ENCODE peak calls at places on chromosomes 16 and 17, in seven cellular contexts. One of them, this sample, is unnamed. For H3K4me1, the result is how much of the 10 kb centered on the place peaks cover.

GRCh38 chr17:5446786-5447185 is 7.8 kb upstream of the C1QBP start:
- DNase-seq in A549: no peak
- DNase-seq in mucosa of descending colon: no peak
- DNase-seq in BE2C: no peak
- DNase-seq in K562: no peak
- DNase-seq in cardiac muscle cell: no peak
- DNase-seq in foreskin keratinocyte: no peak
- DNase-seq in this sample: no peak

GRCh38 chr17:6366144-6366755 is 68.7 kb downstream of the AIPL1 start:
- DNase-seq in K562: no peak
- DNase-seq in mucosa of descending colon: no peak
- DNase-seq in BE2C: no peak
- DNase-seq in cardiac muscle cell: no peak
- DNase-seq in A549: no peak
- DNase-seq in foreskin keratinocyte: peak
- DNase-seq in this sample: peak

GRCh38 chr16:31451681-31452351 is 7.5 kb upstream of the ARMC5 start:
- DNase-seq in BE2C: peak
- DNase-seq in K562: peak
- DNase-seq in cardiac muscle cell: peak
- DNase-seq in foreskin keratinocyte: peak
- DNase-seq in mucosa of descending colon: peak
- DNase-seq in A549: peak
- DNase-seq in this sample: peak

GRCh38 chr17:1577186-1577585 is 14.6 kb upstream of the PITPNA start:
- DNase-seq in mucosa of descending colon: peak
- DNase-seq in foreskin keratinocyte: peak
- DNase-seq in K562: no peak
- DNase-seq in A549: no peak
- DNase-seq in cardiac muscle cell: peak
- DNase-seq in BE2C: no peak
- DNase-seq in this sample: peak

GRCh38 chr17:20935740-20936139 is 107.1 kb downstream of the USP22 start:
- DNase-seq in foreskin keratinocyte: peak
- DNase-seq in cardiac muscle cell: peak
- DNase-seq in A549: no peak
- DNase-seq in K562: no peak
- DNase-seq in BE2C: no peak
- DNase-seq in mucosa of descending colon: no peak
- DNase-seq in this sample: no peak

GRCh38 chr17:44308865-44309264 is 464 bp downstream of the RUNDC3A start:
- DNase-seq in mucosa of descending colon: no peak
- DNase-seq in A549: no peak
- DNase-seq in K562: no peak
- DNase-seq in foreskin keratinocyte: no peak
- DNase-seq in BE2C: no peak
- DNase-seq in cardiac muscle cell: no peak
- DNase-seq in this sample: no peak

GRCh38 chr16:30902070-30902972 is 5.9 kb downstream of the CTF1 start:
- DNase-seq in K562: peak
- DNase-seq in mucosa of descending colon: peak
- DNase-seq in cardiac muscle cell: peak
- DNase-seq in BE2C: peak
- DNase-seq in A549: peak
- DNase-seq in foreskin keratinocyte: no peak
- DNase-seq in this sample: peak

GRCh38 chr16:68762996-68763756 is 26.1 kb downstream of the CDH1 start:
- DNase-seq in mucosa of descending colon: no peak
- DNase-seq in cardiac muscle cell: peak
- DNase-seq in K562: no peak
- DNase-seq in BE2C: no peak
- DNase-seq in foreskin keratinocyte: no peak
- DNase-seq in A549: no peak
- DNase-seq in this sample: peak

GRCh38 chr17:3553419-3554401 is 3.9 kb downstream of the TRPV3 start:
- DNase-seq in BE2C: no peak
- DNase-seq in K562: no peak
- DNase-seq in cardiac muscle cell: no peak
- DNase-seq in foreskin keratinocyte: no peak
- DNase-seq in mucosa of descending colon: no peak
- DNase-seq in A549: no peak
- DNase-seq in this sample: no peak

GRCh38 chr16:49019081-49019633 is 262.5 kb downstream of the CBLN1 start:
- DNase-seq in K562: no peak
- DNase-seq in foreskin keratinocyte: no peak
- DNase-seq in BE2C: no peak
- DNase-seq in cardiac muscle cell: no peak
- DNase-seq in A549: no peak
- DNase-seq in mucosa of descending colon: no peak
- DNase-seq in this sample: peak

GRCh38 chr16:66152841-66153525 is 213.5 kb upstream of the CDH5 start:
- DNase-seq in cardiac muscle cell: peak
- DNase-seq in K562: no peak
- DNase-seq in foreskin keratinocyte: no peak
- DNase-seq in BE2C: no peak
- DNase-seq in A549: no peak
- DNase-seq in mucosa of descending colon: no peak
- DNase-seq in this sample: no peak

GRCh38 chr17:43840814-43841213 is 6.2 kb upstream of the CD300LG start:
- DNase-seq in foreskin keratinocyte: no peak
- DNase-seq in BE2C: peak
- DNase-seq in K562: peak
- DNase-seq in A549: peak
- DNase-seq in mucosa of descending colon: no peak
- DNase-seq in cardiac muscle cell: peak
- DNase-seq in this sample: no peak

GRCh38 chr16:57533618-57534336 is 2.6 kb downstream of the CCDC102A start:
- DNase-seq in BE2C: peak
- DNase-seq in mucosa of descending colon: peak
- DNase-seq in foreskin keratinocyte: no peak
- DNase-seq in A549: no peak
- DNase-seq in cardiac muscle cell: no peak
- DNase-seq in K562: no peak
- DNase-seq in this sample: peak

GRCh38 chr17:28475151-28475900 is 1.9 kb downstream of the SLC13A2 start:
- DNase-seq in A549: no peak
- DNase-seq in mucosa of descending colon: peak
- DNase-seq in K562: no peak
- DNase-seq in cardiac muscle cell: no peak
- DNase-seq in BE2C: no peak
- DNase-seq in foreskin keratinocyte: no peak
- DNase-seq in this sample: no peak

GRCh38 chr16:21100447-21100846 is 50.2 kb downstream of the DNAH3 start:
- DNase-seq in mucosa of descending colon: no peak
- DNase-seq in BE2C: no peak
- DNase-seq in cardiac muscle cell: peak
- DNase-seq in K562: no peak
- DNase-seq in foreskin keratinocyte: peak
- DNase-seq in A549: peak
- DNase-seq in this sample: no peak

GRCh38 chr17:47857551-47858410 is 6.8 kb upstream of the SP6 start:
- DNase-seq in BE2C: no peak
- DNase-seq in K562: no peak
- DNase-seq in A549: no peak
- DNase-seq in cardiac muscle cell: no peak
- DNase-seq in mucosa of descending colon: no peak
- DNase-seq in foreskin keratinocyte: no peak
- DNase-seq in this sample: peak

GRCh38 chr17:75970626-75971025 is 8.3 kb downstream of the ACOX1 start:
- DNase-seq in BE2C: no peak
- DNase-seq in mucosa of descending colon: no peak
- DNase-seq in A549: no peak
- DNase-seq in foreskin keratinocyte: no peak
- DNase-seq in K562: no peak
- DNase-seq in cardiac muscle cell: no peak
- DNase-seq in this sample: no peak

GRCh38 chr16:81720973-81721907 is 57.9 kb upstream of the PLCG2 start:
- DNase-seq in mucosa of descending colon: no peak
- DNase-seq in K562: no peak
- DNase-seq in A549: no peak
- DNase-seq in cardiac muscle cell: no peak
- DNase-seq in foreskin keratinocyte: no peak
- DNase-seq in BE2C: no peak
- DNase-seq in this sample: no peak

GRCh38 chr17:59791603-59792457 is 84.4 kb downstream of the VMP1 start:
- DNase-seq in A549: no peak
- DNase-seq in K562: no peak
- DNase-seq in BE2C: no peak
- DNase-seq in foreskin keratinocyte: no peak
- DNase-seq in mucosa of descending colon: no peak
- DNase-seq in cardiac muscle cell: peak
- DNase-seq in this sample: no peak

GRCh38 chr17:901964-902363 is 77.6 kb downstream of the NXN start:
- DNase-seq in BE2C: no peak
- DNase-seq in mucosa of descending colon: no peak
- DNase-seq in K562: no peak
- DNase-seq in cardiac muscle cell: no peak
- DNase-seq in A549: no peak
- DNase-seq in foreskin keratinocyte: no peak
- DNase-seq in this sample: no peak

GRCh38 chr17:62792122-62792800 is 15.9 kb downstream of the MARCHF10 start:
- DNase-seq in BE2C: no peak
- DNase-seq in A549: peak
- DNase-seq in foreskin keratinocyte: no peak
- DNase-seq in cardiac muscle cell: peak
- DNase-seq in K562: no peak
- DNase-seq in mucosa of descending colon: no peak
- DNase-seq in this sample: peak

GRCh38 chr16:57643166-57643813 is 14.9 kb downstream of the ADGRG1 start:
- DNase-seq in A549: no peak
- DNase-seq in mucosa of descending colon: no peak
- DNase-seq in K562: no peak
- DNase-seq in foreskin keratinocyte: no peak
- DNase-seq in BE2C: no peak
- DNase-seq in cardiac muscle cell: peak
- DNase-seq in this sample: no peak

GRCh38 chr16:57091200-57091989 is 988 bp upstream of the CPNE2 start:
- DNase-seq in BE2C: peak
- DNase-seq in cardiac muscle cell: peak
- DNase-seq in foreskin keratinocyte: peak
- DNase-seq in mucosa of descending colon: peak
- DNase-seq in A549: peak
- DNase-seq in K562: peak
- DNase-seq in this sample: peak

GRCh38 chr17:38459556-38459955 is 31.3 kb downstream of the ARHGAP23 start:
- DNase-seq in cardiac muscle cell: no peak
- DNase-seq in foreskin keratinocyte: no peak
- DNase-seq in K562: no peak
- DNase-seq in A549: no peak
- DNase-seq in BE2C: no peak
- DNase-seq in mucosa of descending colon: no peak
- DNase-seq in this sample: no peak
- H3K4me1 ChIP-seq in cardiac muscle cell: under half
- H3K4me1 ChIP-seq in foreskin keratinocyte: under half
- H3K4me1 ChIP-seq in K562: under half
- H3K4me1 ChIP-seq in A549: under half
- H3K4me1 ChIP-seq in BE2C: under half
- H3K4me1 ChIP-seq in mucosa of descending colon: under half
- H3K4me1 ChIP-seq in this sample: under half

GRCh38 chr16:77190478-77191258 is at the start of gene MON1B:
- DNase-seq in foreskin keratinocyte: peak
- DNase-seq in cardiac muscle cell: peak
- DNase-seq in BE2C: peak
- DNase-seq in mucosa of descending colon: peak
- DNase-seq in A549: peak
- DNase-seq in K562: peak
- DNase-seq in this sample: peak
- TF ChIP-seq CTCF in foreskin keratinocyte: no peak
- TF ChIP-seq CTCF in cardiac muscle cell: no peak
- TF ChIP-seq CTCF in BE2C: no peak
- TF ChIP-seq CTCF in mucosa of descending colon: no peak
- TF ChIP-seq CTCF in A549: no peak
- TF ChIP-seq CTCF in K562: no peak
- TF ChIP-seq CTCF in this sample: peak

GRCh38 chr16:19137621-19138128 is 23.9 kb downstream of the ITPRIPL2 start:
- DNase-seq in BE2C: no peak
- DNase-seq in cardiac muscle cell: no peak
- DNase-seq in K562: no peak
- DNase-seq in mucosa of descending colon: no peak
- DNase-seq in foreskin keratinocyte: no peak
- DNase-seq in A549: no peak
- DNase-seq in this sample: no peak

GRCh38 chr16:19138601-19139000 is 24.8 kb downstream of the ITPRIPL2 start:
- DNase-seq in mucosa of descending colon: peak
- DNase-seq in cardiac muscle cell: peak
- DNase-seq in K562: no peak
- DNase-seq in foreskin keratinocyte: peak
- DNase-seq in BE2C: no peak
- DNase-seq in A549: peak
- DNase-seq in this sample: peak

GRCh38 chr16:19136549-19137196 is 22.9 kb downstream of the ITPRIPL2 start:
- DNase-seq in cardiac muscle cell: no peak
- DNase-seq in mucosa of descending colon: peak
- DNase-seq in A549: no peak
- DNase-seq in BE2C: no peak
- DNase-seq in K562: no peak
- DNase-seq in foreskin keratinocyte: no peak
- DNase-seq in this sample: no peak

GRCh38 chr16:19135896-19136438 is 22.2 kb downstream of the ITPRIPL2 start:
- DNase-seq in BE2C: no peak
- DNase-seq in A549: peak
- DNase-seq in mucosa of descending colon: peak
- DNase-seq in cardiac muscle cell: no peak
- DNase-seq in foreskin keratinocyte: no peak
- DNase-seq in K562: peak
- DNase-seq in this sample: peak

DNA sequence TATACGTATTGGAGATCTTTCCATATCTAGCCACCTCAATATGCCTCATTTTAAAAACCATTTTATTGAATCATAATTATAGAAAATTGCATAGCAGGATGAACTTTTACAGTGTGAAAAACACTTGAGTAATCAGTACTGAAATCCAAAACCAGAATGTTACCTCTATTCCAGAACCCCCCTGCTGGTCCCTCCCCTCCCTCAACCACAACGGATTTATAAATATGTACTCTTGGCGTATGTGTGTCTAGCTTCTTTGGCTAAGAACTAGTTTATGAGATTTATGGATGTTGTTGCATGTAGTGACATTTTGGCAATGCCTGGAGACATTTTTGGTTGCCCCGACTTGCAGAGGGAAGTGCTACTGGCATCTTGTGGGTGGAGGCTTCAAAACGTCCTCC is 23.4 kb downstream of the ITPRIPL2 start:
- DNase-seq in mucosa of descending colon: no peak
- DNase-seq in BE2C: no peak
- DNase-seq in foreskin keratinocyte: no peak
- DNase-seq in K562: no peak
- DNase-seq in A549: no peak
- DNase-seq in cardiac muscle cell: no peak
- DNase-seq in this sample: no peak
- H3K4me1 ChIP-seq in mucosa of descending colon: under half
- H3K4me1 ChIP-seq in BE2C: under half
- H3K4me1 ChIP-seq in foreskin keratinocyte: under half
- H3K4me1 ChIP-seq in K562: under half
- H3K4me1 ChIP-seq in A549: half or more
- H3K4me1 ChIP-seq in cardiac muscle cell: under half
- H3K4me1 ChIP-seq in this sample: under half

DNA sequence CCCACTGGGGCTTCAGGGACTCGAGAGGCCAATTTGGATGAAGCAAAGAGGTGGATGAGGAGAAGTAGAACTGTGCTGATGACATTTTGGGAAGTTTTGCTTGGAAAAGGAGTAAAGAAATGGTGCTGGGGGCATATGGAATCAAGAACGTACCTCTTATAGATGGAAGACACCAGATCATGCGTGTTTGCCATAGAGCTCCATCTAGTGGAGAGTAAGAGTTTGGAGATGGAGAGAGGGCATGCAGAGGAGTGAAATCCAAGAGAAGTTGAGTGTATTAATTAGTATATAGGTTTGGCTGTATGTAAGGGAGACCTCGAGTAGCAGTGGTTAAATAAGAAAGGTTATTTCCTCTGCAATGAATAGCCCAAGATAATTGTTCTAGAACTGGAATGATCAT is 56.0 kb downstream of the SHISA6 start:
- DNase-seq in mucosa of descending colon: no peak
- DNase-seq in cardiac muscle cell: no peak
- DNase-seq in foreskin keratinocyte: no peak
- DNase-seq in A549: peak
- DNase-seq in K562: no peak
- DNase-seq in BE2C: no peak
- DNase-seq in this sample: no peak
- TF ChIP-seq CTCF in mucosa of descending colon: no peak
- TF ChIP-seq CTCF in cardiac muscle cell: no peak
- TF ChIP-seq CTCF in foreskin keratinocyte: peak
- TF ChIP-seq CTCF in A549: peak
- TF ChIP-seq CTCF in K562: no peak
- TF ChIP-seq CTCF in BE2C: no peak
- TF ChIP-seq CTCF in this sample: peak